ENCODE peak calls at places on chromosomes 2 and 18, in seven cellular contexts. R is fibroblast of villous mesenchyme, K is PC-3, Q is ovary, S is cardiac fibroblast, I is HFF-Myc, J is thyroid gland. T is an unnamed sample.

GRCh38 chr2:99140860-99141109 is 722 bp upstream of the C2orf15 start:
- DNase-seq in R (no peak), K (no peak), Q (no peak), S (peak; percentile 34), I (no peak), J (no peak), T (no peak)

GRCh38 chr2:239882335-239882734 is 142.8 kb downstream of the NDUFA10 start:
- DNase-seq in R (peak; percentile 33), K (peak; percentile 74), Q (peak; percentile 58), S (peak; percentile 23), I (no peak), J (peak; percentile 69), T (no peak)

GRCh38 chr2:38217401-38218188 is 141.6 kb upstream of the CYP1B1 start:
- DNase-seq in R (no peak), K (no peak), Q (no peak), S (no peak), I (no peak), J (no peak), T (no peak)

GRCh38 chr2:53960476-53960875 is 10.3 kb downstream of the PSME4 start:
- DNase-seq in R (no peak), K (no peak), Q (no peak), S (no peak), I (no peak), J (no peak), T (no peak)

GRCh38 chr2:128949360-128949759 is 630.7 kb upstream of the HS6ST1 start:
- DNase-seq in R (no peak), K (peak; percentile 22), Q (no peak), S (no peak), I (no peak), J (no peak), T (no peak)

GRCh38 chr2:229287836-229288235 is 16.7 kb upstream of the PID1 start:
- DNase-seq in R (no peak), K (no peak), Q (no peak), S (no peak), I (no peak), J (no peak), T (no peak)

GRCh38 chr2:16508061-16508851 is 157.4 kb downstream of the CYRIA start:
- DNase-seq in R (no peak), K (peak; percentile 28), Q (peak; percentile 67), S (peak; percentile 24), I (no peak), J (peak; percentile 64), T (no peak)

GRCh38 chr2:30511122-30512083 is 64.4 kb downstream of the LCLAT1 start:
- DNase-seq in R (peak; percentile 94), K (peak; percentile 51), Q (peak; percentile 63), S (peak; percentile 46), I (no peak), J (no peak), T (peak; percentile 16)

GRCh38 chr2:48760848-48761247 is 5.3 kb upstream of the LHCGR start:
- DNase-seq in R (no peak), K (no peak), Q (no peak), S (no peak), I (no peak), J (no peak), T (no peak)

GRCh38 chr2:57497489-57498096 is 549.0 kb upstream of the VRK2 start:
- DNase-seq in R (peak; percentile 64), K (peak; percentile 73), Q (peak; percentile 26), S (peak; percentile 64), I (peak; percentile 20), J (peak; percentile 61), T (peak; percentile 2)

GRCh38 chr2:64021578-64021977 is 2.4 kb upstream of the VPS54 start:
- DNase-seq in R (peak; percentile 44), K (no peak), Q (no peak), S (no peak), I (no peak), J (no peak), T (no peak)

GRCh38 chr2:19611491-19612332 is 253.3 kb upstream of the OSR1 start:
- DNase-seq in R (peak; percentile 93), K (peak; percentile 96), Q (no peak), S (peak; percentile 93), I (peak; percentile 98), J (no peak), T (peak; percentile 96)

GRCh38 chr2:147665035-147665434 is 179.8 kb upstream of the ACVR2A start:
- DNase-seq in R (no peak), K (no peak), Q (no peak), S (no peak), I (peak; percentile 3), J (no peak), T (no peak)

GRCh38 chr2:68698567-68699377 is 35.8 kb upstream of the ARHGAP25 start:
- DNase-seq in R (no peak), K (no peak), Q (no peak), S (no peak), I (no peak), J (no peak), T (no peak)

GRCh38 chr18:72360628-72361027 is 183.5 kb downstream of the CBLN2 start:
- DNase-seq in R (no peak), K (no peak), Q (no peak), S (no peak), I (no peak), J (no peak), T (no peak)

GRCh38 chr2:109369671-109370191 is 240.7 kb downstream of the SH3RF3 start:
- DNase-seq in R (no peak), K (no peak), Q (peak; percentile 17), S (no peak), I (no peak), J (no peak), T (no peak)

DNA sequence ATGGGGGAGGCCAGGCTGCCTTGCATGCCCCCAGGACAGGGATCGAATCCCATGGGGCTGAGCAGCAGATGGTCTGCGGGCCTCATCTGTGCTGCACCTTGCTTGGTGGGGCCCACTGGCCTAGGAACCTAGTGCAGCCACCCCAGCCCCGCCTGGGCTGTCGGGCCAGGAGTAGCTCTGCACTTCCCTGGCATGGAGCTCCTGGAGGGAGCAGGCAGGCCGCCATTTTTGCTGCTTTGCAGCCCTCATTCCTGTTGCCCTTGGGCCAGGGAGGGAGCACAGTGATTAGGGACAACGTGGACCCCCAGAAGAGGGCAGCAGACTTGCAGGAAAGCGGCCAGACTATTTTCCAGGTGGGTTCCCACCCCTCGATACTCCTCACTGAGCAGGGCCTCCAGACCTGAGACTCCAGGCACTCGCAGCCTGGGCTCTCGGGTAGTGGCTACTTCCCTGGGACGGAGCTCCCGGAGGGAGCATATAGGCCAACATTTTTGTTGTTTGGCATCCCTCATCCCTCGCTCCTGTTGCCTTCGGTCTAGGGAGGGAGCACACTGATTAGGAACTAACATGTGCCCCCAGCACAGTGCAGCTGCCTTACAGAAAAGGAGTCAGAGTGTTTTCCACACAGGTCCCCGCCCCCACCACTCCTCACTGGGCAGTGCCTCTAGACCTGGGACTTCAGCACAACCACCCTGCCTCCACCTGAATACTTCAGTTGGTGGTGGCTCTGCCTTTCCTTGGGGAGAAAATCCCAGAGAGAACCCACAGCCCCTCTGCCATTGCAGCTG is 99.5 kb downstream of the MAIP1 start:
- DNase-seq in R (no peak), K (no peak), Q (no peak), S (no peak), I (no peak), J (no peak), T (no peak)
- TF ChIP-seq CTCF in R (peak; percentile 8), K (peak; percentile 25), Q (no peak), S (peak; percentile 11), I (no peak), J (no peak), T (peak; percentile 17)

GRCh38 chr2:219245899-219246230 is 586 bp downstream of the STK16 start:
- DNase-seq in R (no peak), K (no peak), Q (no peak), S (no peak), I (no peak), J (no peak), T (no peak)

GRCh38 chr2:219248845-219249202 is 3.5 kb downstream of the STK16 start:
- DNase-seq in R (no peak), K (no peak), Q (no peak), S (no peak), I (no peak), J (no peak), T (no peak)

GRCh38 chr2:219249203-219249980 is 3.7 kb upstream of the TUBA4B start:
- DNase-seq in R (peak; percentile 84), K (peak; percentile 91), Q (peak; percentile 80), S (peak; percentile 96), I (peak; percentile 30), J (peak; percentile 95), T (peak; percentile 83)

GRCh38 chr2:219246559-219246958 is 1.3 kb downstream of the STK16 start:
- DNase-seq in R (no peak), K (no peak), Q (no peak), S (no peak), I (no peak), J (no peak), T (no peak)

GRCh38 chr2:219247678-219248642 is 2.7 kb downstream of the STK16 start:
- DNase-seq in R (no peak), K (no peak), Q (no peak), S (no peak), I (no peak), J (no peak), T (no peak)
- H3K4me3 ChIP-seq in R (no peak overlapping the region), K (no peak overlapping the region), Q (no peak overlapping the region), S (no peak overlapping the region), I (no peak overlapping the region), J (no peak overlapping the region), T (no peak overlapping the region)

DNA sequence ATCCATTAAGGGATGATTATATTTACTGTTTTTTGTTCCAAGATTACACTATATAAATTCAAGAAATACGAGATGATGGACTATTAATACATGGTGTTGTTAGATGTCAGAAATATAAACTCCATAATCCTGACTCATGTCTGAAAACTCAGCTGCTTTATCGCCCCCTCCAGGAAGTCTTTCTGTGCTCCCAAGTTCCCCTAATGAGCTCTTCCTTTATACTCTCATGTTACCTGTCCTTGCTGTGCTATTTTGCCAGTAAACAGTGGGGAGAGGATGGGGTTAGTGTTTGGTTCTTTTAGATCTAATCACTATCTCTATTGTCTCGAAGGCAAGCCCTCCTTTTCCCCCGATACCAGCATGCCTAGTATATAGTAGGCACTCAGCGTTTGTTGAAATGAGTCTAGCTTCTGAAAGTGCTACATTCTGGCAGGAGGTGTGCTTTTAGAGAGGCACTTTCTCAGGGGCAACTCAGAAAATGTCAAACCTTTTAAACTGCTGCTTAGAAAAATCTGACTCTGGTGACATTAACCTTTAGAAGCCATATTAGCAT is 21.4 kb upstream of the BARD1 start:
- DNase-seq in R (peak; percentile 52), K (peak; percentile 52), Q (no peak), S (peak; percentile 49), I (no peak), J (no peak), T (no peak)
- TF ChIP-seq CTCF in R (peak; percentile 62), K (peak; percentile 65), Q (no peak), S (peak; percentile 52), I (peak; percentile 40), J (peak; percentile 33), T (peak; percentile 65)

GRCh38 chr18:7946724-7947377 is 379.7 kb downstream of the PTPRM start:
- DNase-seq in R (peak; percentile 97), K (peak; percentile 76), Q (peak; percentile 56), S (peak; percentile 91), I (peak; percentile 69), J (peak; percentile 49), T (peak; percentile 36)
- H3K4me3 ChIP-seq in R (peak overlapping the region; percentile 54), K (peak overlapping the region; percentile 26), Q (peak overlapping the region; percentile 3), S (peak overlapping the region; percentile 51), I (peak overlapping the region; percentile 30), J (no peak overlapping the region), T (peak overlapping the region; percentile 63)